ENCODE peak calls at places on chromosomes 2 and 18, in six cellular contexts. F, N, W, Z, L and T are unnamed samples.

GRCh38 chr18:56651771-56652092 is 573 bp downstream of the WDR7 start:
- DNase-seq in F (no peak), N (no peak), W (no peak), Z (no peak), L (no peak), T (no peak)

GRCh38 chr2:156589381-156590079 is 153.4 kb downstream of the GPD2 start:
- DNase-seq in F (no peak), N (peak), W (peak), Z (peak), L (no peak), T (peak)

GRCh38 chr2:119517433-119517832 is 6.8 kb downstream of the SCTR start:
- DNase-seq in F (peak), N (no peak), W (peak), Z (peak), L (peak), T (no peak)

GRCh38 chr2:51710222-51710621 is 678.3 kb upstream of the NRXN1 start:
- DNase-seq in F (no peak), N (no peak), W (no peak), Z (peak), L (peak), T (no peak)

GRCh38 chr2:10141736-10142639 is 19.4 kb downstream of the RRM2 start:
- DNase-seq in F (no peak), N (no peak), W (no peak), Z (peak), L (peak), T (no peak)

GRCh38 chr2:60742419-60742818 is 13.6 kb upstream of the PAPOLG start:
- DNase-seq in F (no peak), N (no peak), W (no peak), Z (peak), L (peak), T (no peak)

GRCh38 chr2:100856732-100857131 is 36.8 kb downstream of the NPAS2 start:
- DNase-seq in F (no peak), N (no peak), W (no peak), Z (no peak), L (no peak), T (no peak)

GRCh38 chr2:16281451-16282330 is 341.3 kb downstream of the MYCN start:
- DNase-seq in F (peak), N (no peak), W (no peak), Z (peak), L (peak), T (no peak)

GRCh38 chr2:166328147-166328546 is 47.6 kb downstream of the SCN9A start:
- DNase-seq in F (no peak), N (no peak), W (no peak), Z (no peak), L (no peak), T (no peak)

GRCh38 chr18:9705183-9705864 is 2.8 kb upstream of the RAB31 start:
- DNase-seq in F (no peak), N (no peak), W (no peak), Z (no peak), L (no peak), T (no peak)

GRCh38 chr18:62458868-62459716 is 63.7 kb upstream of the ZCCHC2 start:
- DNase-seq in F (no peak), N (no peak), W (no peak), Z (no peak), L (no peak), T (no peak)

GRCh38 chr18:46211816-46212215 is 107.6 kb downstream of the HAUS1 start:
- DNase-seq in F (no peak), N (no peak), W (no peak), Z (no peak), L (no peak), T (no peak)

GRCh38 chr2:109196081-109196875 is 67.3 kb downstream of the SH3RF3 start:
- DNase-seq in F (no peak), N (no peak), W (no peak), Z (no peak), L (no peak), T (no peak)

GRCh38 chr2:59888706-59889105 is 664.7 kb downstream of the BCL11A start:
- DNase-seq in F (no peak), N (no peak), W (no peak), Z (no peak), L (no peak), T (no peak)

GRCh38 chr2:59204040-59204439 is 962.9 kb upstream of the FANCL start:
- DNase-seq in F (no peak), N (no peak), W (no peak), Z (no peak), L (no peak), T (no peak)

GRCh38 chr2:111236027-111236426 is 115.3 kb downstream of the BCL2L11 start:
- DNase-seq in F (no peak), N (no peak), W (no peak), Z (no peak), L (peak), T (no peak)

GRCh38 chr2:173766537-173767289 is 198.5 kb downstream of the SP3 start:
- DNase-seq in F (no peak), N (no peak), W (no peak), Z (no peak), L (no peak), T (no peak)

GRCh38 chr2:156077041-156077735 is 255.3 kb downstream of the NR4A2 start:
- DNase-seq in F (no peak), N (no peak), W (no peak), Z (peak), L (no peak), T (no peak)

GRCh38 chr2:168708099-168708498 is 94.3 kb upstream of the NOSTRIN start:
- DNase-seq in F (no peak), N (no peak), W (no peak), Z (no peak), L (no peak), T (no peak)

GRCh38 chr2:237509151-237509550 is 22.1 kb downstream of the MLPH start:
- DNase-seq in F (no peak), N (no peak), W (no peak), Z (no peak), L (no peak), T (no peak)

GRCh38 chr2:76415821-76416220 is 705.1 kb upstream of the GCFC2 start:
- DNase-seq in F (no peak), N (no peak), W (no peak), Z (no peak), L (no peak), T (no peak)

GRCh38 chr2:143686585-143687164 is 557.5 kb downstream of the ARHGAP15 start:
- DNase-seq in F (peak), N (peak), W (peak), Z (peak), L (no peak), T (peak)
- TF ChIP-seq CTCF in F (peak), N (peak), W (peak), Z (peak), L (peak), T (peak)

DNA sequence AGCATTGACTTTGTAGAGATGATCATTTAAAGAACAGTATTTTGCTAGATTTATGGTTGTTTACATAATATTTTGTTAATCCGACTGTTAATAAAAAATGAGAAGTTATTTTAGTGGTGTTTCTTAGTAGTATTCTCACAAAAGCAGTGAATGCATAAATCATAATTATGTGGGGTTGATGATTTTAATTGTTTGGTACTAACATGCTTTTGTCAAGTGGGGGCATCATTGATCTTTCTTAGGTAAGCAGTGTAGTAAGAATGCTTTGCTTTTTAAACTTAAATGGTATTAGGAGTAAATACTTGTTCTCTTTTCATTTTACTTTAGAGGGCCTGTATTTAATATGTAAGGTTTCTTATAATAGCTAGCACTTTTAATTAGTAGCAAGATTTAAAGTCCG is 109.2 kb upstream of the OTX1 start:
- DNase-seq in F (no peak), N (no peak), W (no peak), Z (no peak), L (no peak), T (no peak)
- TF ChIP-seq CTCF in F (no peak), N (no peak), W (no peak), Z (peak), L (peak), T (no peak)

GRCh38 chr2:205617905-205618304 is 64.4 kb upstream of the NRP2 start:
- DNase-seq in F (no peak), N (no peak), W (no peak), Z (no peak), L (no peak), T (no peak)
- TF ChIP-seq CTCF in F (no peak), N (no peak), W (no peak), Z (no peak), L (no peak), T (no peak)

DNA sequence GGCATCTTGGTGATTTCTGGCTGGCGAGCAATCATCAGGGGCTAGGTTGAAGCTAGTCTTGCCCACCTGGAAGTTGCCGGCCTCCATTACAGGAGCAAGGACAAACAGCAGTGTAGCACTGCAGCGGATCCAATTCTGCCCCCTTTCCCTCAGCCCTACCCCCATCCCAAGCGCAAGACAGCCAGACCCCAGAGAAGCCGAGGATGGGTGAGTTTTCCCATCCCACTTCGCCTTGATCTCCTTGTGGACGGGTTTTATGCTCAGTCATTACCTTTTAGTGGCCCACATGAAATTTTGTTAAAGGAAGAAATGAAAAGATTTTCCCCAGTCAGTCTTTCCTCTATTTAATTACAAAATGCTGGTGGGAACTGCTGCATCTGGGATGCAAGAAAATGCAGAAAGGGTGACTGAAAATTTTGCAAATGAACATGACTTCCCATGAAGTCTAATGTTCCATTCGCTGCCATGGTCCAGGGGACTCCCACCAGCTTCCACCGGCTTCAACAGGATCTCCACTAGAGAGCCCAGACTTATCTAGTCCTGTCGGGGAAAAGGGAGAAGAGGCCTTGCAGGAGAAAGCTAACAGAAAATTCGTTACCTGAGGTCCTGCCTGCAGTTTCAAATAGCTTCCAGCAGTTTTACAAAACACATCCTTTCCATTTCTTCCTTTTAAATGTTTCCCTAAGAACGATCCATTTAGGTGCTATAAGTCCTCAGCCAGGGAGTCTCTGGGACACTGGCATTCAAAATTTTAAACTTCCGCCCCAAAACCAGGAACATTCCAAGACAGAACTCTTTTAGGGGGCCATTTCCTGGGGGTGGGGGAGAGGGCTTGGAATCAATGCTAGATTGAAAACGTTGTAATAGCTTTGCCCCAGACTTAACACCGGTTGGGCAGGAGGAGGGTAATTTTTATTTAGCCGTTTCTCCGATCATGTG is 1.9 kb upstream of the HOXD9 start:
- DNase-seq in F (no peak), N (no peak), W (no peak), Z (no peak), L (peak), T (no peak)
- TF ChIP-seq CTCF in F (no peak), N (no peak), W (no peak), Z (no peak), L (peak), T (no peak)

DNA sequence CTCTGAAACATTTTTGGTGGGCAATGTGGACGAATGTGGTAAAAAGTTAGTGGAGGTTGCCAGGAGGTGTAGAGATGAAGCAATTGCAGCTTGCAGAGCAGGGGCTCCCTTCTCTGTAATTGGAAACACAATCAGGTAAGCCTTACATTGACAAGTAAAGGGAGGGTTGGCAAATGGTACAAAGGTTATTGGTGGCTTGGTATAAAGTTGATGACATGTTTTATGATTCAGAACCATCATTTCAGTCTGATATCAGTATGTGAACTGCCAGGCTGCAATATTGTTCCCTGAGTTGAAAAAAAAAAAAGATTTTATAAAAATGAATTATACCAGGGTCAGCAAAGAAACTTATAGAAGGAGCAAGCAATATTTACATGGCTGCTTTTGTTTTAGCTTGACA is 14.4 kb upstream of the DLX1 start:
- DNase-seq in F (no peak), N (no peak), W (no peak), Z (no peak), L (no peak), T (no peak)
- TF ChIP-seq CTCF in F (no peak), N (no peak), W (no peak), Z (no peak), L (no peak), T (no peak)

DNA sequence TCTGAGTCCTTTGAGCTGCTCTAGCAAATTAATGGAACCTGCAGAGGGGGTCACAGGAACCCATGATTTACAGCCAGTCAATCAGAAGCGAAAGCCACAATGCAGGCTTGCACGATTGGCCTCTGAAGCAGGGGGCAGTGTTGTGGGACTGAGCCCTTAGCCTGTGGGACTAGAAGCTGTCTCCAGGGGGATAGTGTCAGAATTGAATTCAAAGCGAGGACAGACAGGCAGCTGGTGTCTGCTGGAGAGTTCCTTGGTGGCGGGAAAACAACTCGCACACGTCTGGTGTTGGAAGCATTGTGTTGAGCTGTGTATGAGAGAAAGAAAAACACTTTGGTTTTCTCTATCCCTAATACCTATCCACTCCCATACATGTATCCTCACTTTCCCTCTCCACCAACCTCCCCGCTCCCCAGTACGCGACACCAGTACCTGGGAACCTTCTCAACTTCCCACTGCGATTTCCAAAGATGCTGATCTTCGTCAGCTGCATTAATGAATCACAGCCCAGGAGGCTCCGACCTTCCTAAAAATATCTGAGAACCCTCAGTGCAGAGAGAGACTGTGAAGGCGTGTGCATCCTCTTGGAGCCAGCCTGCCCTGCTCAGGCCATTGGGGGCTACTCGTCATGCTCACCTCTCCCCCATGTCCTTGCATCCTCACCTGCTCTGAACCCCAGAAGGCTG is 88.2 kb downstream of the HS1BP3 start:
- DNase-seq in F (no peak), N (no peak), W (no peak), Z (peak), L (peak), T (no peak)
- TF ChIP-seq CTCF in F (no peak), N (peak), W (peak), Z (peak), L (peak), T (peak)

GRCh38 chr2:162965151-162965550 is 126.6 kb upstream of the KCNH7 start:
- DNase-seq in F (no peak), N (no peak), W (no peak), Z (no peak), L (no peak), T (no peak)

GRCh38 chr2:162963156-162963555 is 124.6 kb upstream of the KCNH7 start:
- DNase-seq in F (no peak), N (no peak), W (no peak), Z (no peak), L (no peak), T (no peak)

GRCh38 chr2:162967826-162968225 is 129.3 kb upstream of the KCNH7 start:
- DNase-seq in F (no peak), N (no peak), W (no peak), Z (no peak), L (no peak), T (no peak)

GRCh38 chr2:162967137-162967536 is 128.6 kb upstream of the KCNH7 start:
- DNase-seq in F (no peak), N (no peak), W (no peak), Z (no peak), L (no peak), T (no peak)

DNA sequence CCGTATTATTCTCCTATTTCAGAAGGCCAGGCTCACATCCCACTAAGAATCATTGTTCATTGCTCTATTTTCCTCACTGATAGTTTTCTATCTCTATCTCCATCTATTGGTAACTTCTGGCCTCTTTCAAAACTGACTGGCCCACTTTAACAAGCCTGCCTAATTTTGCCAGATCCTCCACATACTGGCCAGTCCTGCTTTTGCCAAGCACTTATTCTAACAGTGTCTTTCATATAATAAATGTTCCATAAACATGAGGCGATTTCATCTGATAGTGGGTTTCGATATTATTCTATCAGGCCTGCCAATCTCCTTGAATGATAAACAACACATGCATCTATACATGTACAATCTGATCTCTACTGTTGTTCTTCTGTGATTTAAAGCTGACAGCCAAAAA is 125.9 kb upstream of the KCNH7 start:
- DNase-seq in F (no peak), N (no peak), W (no peak), Z (no peak), L (no peak), T (no peak)
- TF ChIP-seq CTCF in F (no peak), N (no peak), W (no peak), Z (no peak), L (no peak), T (no peak)

GRCh38 chr18:7269903-7270302 is 39.0 kb downstream of the LRRC30 start:
- DNase-seq in F (no peak), N (no peak), W (no peak), Z (no peak), L (no peak), T (no peak)

GRCh38 chr18:7273301-7273911 is 42.5 kb downstream of the LRRC30 start:
- DNase-seq in F (peak), N (peak), W (peak), Z (peak), L (peak), T (no peak)

GRCh38 chr18:7272268-7273049 is 41.6 kb downstream of the LRRC30 start:
- DNase-seq in F (peak), N (peak), W (peak), Z (peak), L (peak), T (peak)
- TF ChIP-seq CTCF in F (peak), N (peak), W (peak), Z (peak), L (peak), T (peak)

DNA sequence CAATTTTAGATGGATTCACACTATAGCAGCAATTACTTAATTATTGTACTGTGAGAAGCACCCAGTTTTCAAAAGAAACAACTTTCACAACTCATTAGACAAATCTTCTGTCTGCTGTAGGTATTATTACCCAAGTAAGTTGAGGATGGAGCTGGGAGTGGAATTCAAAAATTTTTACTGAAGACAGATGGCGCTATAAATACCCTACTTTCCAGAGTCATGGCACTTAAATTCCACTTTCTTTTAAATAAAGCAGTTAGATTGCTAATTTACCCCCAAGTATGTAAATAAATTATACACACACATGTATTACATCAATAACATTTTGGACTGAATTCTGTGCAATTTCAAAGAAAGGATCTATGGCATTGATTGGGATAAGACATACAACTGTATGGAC is 166.8 kb downstream of the FTCDNL1 start:
- DNase-seq in F (no peak), N (no peak), W (no peak), Z (no peak), L (no peak), T (no peak)
- TF ChIP-seq CTCF in F (no peak), N (no peak), W (peak), Z (peak), L (peak), T (no peak)

GRCh38 chr2:74250189-74250631 is 51.8 kb downstream of the MTHFD2 start:
- DNase-seq in F (peak), N (no peak), W (no peak), Z (peak), L (peak), T (peak)
- TF ChIP-seq CTCF in F (peak), N (peak), W (peak), Z (peak), L (peak), T (peak)